ENCODE peak calls at places on chromosomes 13 and 19, in ten cellular contexts. O is heart left ventricle, A is transverse colon, K is colonic mucosa, R is body of pancreas, X is neuronal stem cell, T is thoracic aorta, I is PC-3, B is heart right ventricle, D is adipocyte. C is an unnamed sample.

GRCh38 chr13:32048816-32049215 is 17.2 kb downstream of the FRY start:
- DNase-seq in T (no peak), X (no peak), K (no peak), R (no peak), D (no peak), I (peak; percentile 52), B (no peak), A (no peak), O (no peak), C (no peak)

GRCh38 chr19:11781295-11782057 is 14.7 kb downstream of the ZNF441 start:
- DNase-seq in K (no peak), O (no peak), I (no peak), B (no peak), A (no peak), T (no peak), R (no peak), D (no peak), X (no peak), C (no peak)

GRCh38 chr13:41182231-41182630 is 12.1 kb downstream of the KBTBD7 start:
- DNase-seq in T (no peak), K (no peak), R (no peak), X (no peak), A (no peak), B (no peak), O (no peak), I (no peak), D (no peak), C (no peak)

GRCh38 chr19:44607049-44607448 is 6.3 kb upstream of the IGSF23 start:
- DNase-seq in D (peak; percentile 38), X (no peak), B (no peak), R (no peak), T (no peak), A (no peak), I (peak; percentile 82), K (peak; percentile 64), O (no peak), C (peak; percentile 4)

GRCh38 chr19:591099-591958 is 1.6 kb downstream of the HCN2 start:
- DNase-seq in R (no peak), A (no peak), O (no peak), I (peak; percentile 36), T (no peak), D (peak; percentile 71), B (no peak), X (peak; percentile 64), K (no peak), C (no peak)

GRCh38 chr13:107721436-107721835 is 493.9 kb downstream of the LIG4 start:
- DNase-seq in R (no peak), A (no peak), K (no peak), I (no peak), D (no peak), T (no peak), X (no peak), O (no peak), B (no peak), C (no peak)

GRCh38 chr13:33723772-33724435 is 94.0 kb upstream of the RFC3 start:
- DNase-seq in K (peak; percentile 84), X (peak; percentile 70), T (peak; percentile 50), A (peak; percentile 81), B (peak; percentile 27), I (peak; percentile 84), O (peak; percentile 79), D (peak; percentile 94), R (peak; percentile 84), C (peak; percentile 60)

GRCh38 chr13:80126382-80127068 is 214.4 kb downstream of the SPRY2 start:
- DNase-seq in A (no peak), D (no peak), X (no peak), T (no peak), B (no peak), K (no peak), I (no peak), O (no peak), R (no peak), C (no peak)

GRCh38 chr19:36973021-36973843 is 57.1 kb downstream of the ZNF568 start:
- DNase-seq in T (peak; percentile 44), K (peak; percentile 92), O (peak; percentile 90), I (no peak), D (peak; percentile 62), B (peak; percentile 89), A (peak; percentile 80), X (peak; percentile 55), R (peak; percentile 85), C (peak; percentile 75)

GRCh38 chr19:41095703-41096102 is 7.5 kb downstream of the CYP2A13 start:
- DNase-seq in O (no peak), R (no peak), B (no peak), K (no peak), D (no peak), I (no peak), A (no peak), T (no peak), X (no peak), C (no peak)

DNA sequence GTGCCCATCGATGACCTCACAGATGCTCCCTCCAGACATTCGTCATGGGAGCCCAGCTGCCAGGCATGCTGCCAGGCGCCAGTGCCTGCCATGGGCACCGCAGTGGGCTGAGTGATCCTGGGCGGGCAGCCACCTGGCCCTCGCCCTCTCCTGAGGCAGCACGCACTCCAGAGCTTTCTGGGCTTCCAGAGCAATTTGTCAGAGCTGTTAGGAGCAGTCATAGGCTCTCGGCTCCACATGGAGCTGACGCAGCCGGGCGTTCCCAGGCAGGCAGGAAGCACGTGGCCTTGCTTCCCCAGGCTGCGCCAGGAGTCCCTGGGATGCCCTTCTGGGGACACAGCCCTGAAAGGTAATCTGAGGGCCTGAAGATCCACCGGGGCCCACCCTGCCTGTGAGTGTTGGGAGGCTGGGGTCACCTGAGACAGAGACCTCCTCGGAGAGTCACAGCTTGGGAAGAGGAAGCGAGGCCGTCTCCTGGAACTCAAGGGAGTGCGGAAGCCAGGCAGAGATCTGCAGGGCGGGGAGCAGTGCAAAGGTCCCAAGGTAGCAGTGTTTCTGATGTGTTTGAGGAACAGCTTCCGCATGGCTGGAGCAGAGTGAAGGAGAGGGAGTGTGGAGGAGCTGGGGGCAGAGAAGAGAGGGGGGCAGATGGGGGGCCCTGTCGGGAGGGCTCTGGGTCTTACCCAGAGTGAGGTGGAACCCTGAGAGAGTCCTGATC is 50.5 kb downstream of the DPF1 start:
- DNase-seq in R (peak; percentile 70), A (no peak), T (peak; percentile 67), D (no peak), B (peak; percentile 83), X (no peak), K (no peak), O (peak; percentile 94), I (no peak), C (no peak)
- H3K4me3 ChIP-seq in R (no peak overlapping the region), A (no peak overlapping the region), T (no peak overlapping the region), D (no peak overlapping the region), B (peak overlapping the region; percentile 7), X (peak overlapping the region; percentile 29), K (no peak overlapping the region), O (no peak overlapping the region), I (no peak overlapping the region), C (no peak overlapping the region)

GRCh38 chr19:56971230-56971629 is 130.7 kb upstream of the PEG3 start:
- DNase-seq in R (no peak), I (no peak), X (no peak), K (no peak), T (no peak), O (no peak), A (no peak), B (no peak), D (no peak), C (no peak)

GRCh38 chr19:56966225-56966696 is 125.7 kb upstream of the PEG3 start:
- DNase-seq in O (no peak), K (no peak), R (no peak), I (no peak), T (no peak), A (no peak), D (no peak), X (no peak), B (no peak), C (no peak)

GRCh38 chr19:56969726-56970125 is 129.2 kb upstream of the PEG3 start:
- DNase-seq in R (no peak), I (no peak), B (no peak), T (no peak), X (no peak), K (no peak), O (no peak), A (no peak), D (no peak), C (no peak)

GRCh38 chr19:56964526-56964925 is 124.0 kb upstream of the PEG3 start:
- DNase-seq in D (no peak), O (no peak), T (no peak), B (no peak), K (no peak), A (no peak), R (no peak), X (no peak), I (no peak), C (no peak)

GRCh38 chr19:56966697-56967299 is 126.3 kb upstream of the PEG3 start:
- DNase-seq in T (no peak), A (no peak), O (no peak), R (no peak), B (no peak), D (no peak), K (no peak), I (no peak), X (no peak), C (no peak)
- H3K9me3 ChIP-seq in T (no peaks in the 10 kb centered on the region), A (no peaks in the 10 kb centered on the region), O (no peaks in the 10 kb centered on the region), R (no peaks in the 10 kb centered on the region), B (no peaks in the 10 kb centered on the region), D (no peaks in the 10 kb centered on the region), K (no peaks in the 10 kb centered on the region), I (peaks cover 13% of the 10 kb centered on the region), X (peaks cover 20% of the 10 kb centered on the region), C (no peaks in the 10 kb centered on the region)

DNA sequence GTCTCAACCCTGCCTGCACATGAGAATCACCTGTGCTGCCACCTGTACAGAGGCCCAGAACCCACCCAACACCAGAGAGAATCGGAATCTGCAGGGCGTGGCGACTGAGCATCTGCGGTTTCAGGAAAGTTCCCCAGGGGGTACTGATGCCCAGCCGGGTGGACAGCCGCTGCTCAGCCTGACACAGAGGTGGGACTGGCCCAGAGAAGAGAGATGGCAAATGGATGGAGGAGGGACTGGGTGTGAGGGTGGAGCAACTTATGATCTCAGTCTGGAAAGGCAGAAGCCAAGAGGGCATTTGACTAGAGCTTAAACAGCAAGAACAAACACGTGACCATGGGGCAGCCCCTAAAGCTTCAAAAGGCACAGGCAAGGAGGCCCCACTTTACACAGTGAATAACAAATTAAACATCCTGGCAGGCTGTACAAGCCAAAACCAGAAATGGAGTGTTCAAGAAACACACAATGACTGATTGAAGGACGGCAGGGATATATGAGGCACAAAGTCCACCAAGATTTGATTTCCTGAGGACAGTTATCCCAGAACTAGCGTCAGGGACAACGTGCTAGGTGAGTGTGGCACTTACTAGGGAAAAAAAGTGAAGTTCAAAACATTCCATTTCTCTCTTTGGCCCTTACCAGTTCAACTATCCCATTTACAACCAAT is 3.1 kb downstream of the RANBP3 start:
- DNase-seq in O (no peak), T (no peak), D (no peak), X (no peak), K (peak; percentile 60), I (peak; percentile 27), R (no peak), B (no peak), A (no peak), C (no peak)
- H3K4me1 ChIP-seq in O (peaks cover 74% of the 10 kb centered on the region), T (peaks cover 37% of the 10 kb centered on the region), D (peaks cover 30% of the 10 kb centered on the region), X (peaks cover 24% of the 10 kb centered on the region), K (peaks cover 22% of the 10 kb centered on the region), I (peaks cover 43% of the 10 kb centered on the region), R (peaks cover 73% of the 10 kb centered on the region), B (peaks cover 52% of the 10 kb centered on the region), A (peaks cover 52% of the 10 kb centered on the region), C (peaks cover 38% of the 10 kb centered on the region)

GRCh38 chr13:36130168-36130541 is 1.0 kb downstream of the DCLK1 start:
- DNase-seq in B (no peak), T (no peak), R (no peak), O (no peak), I (no peak), D (no peak), X (no peak), A (no peak), K (no peak), C (no peak)
- H3K4me3 ChIP-seq in B (peak overlapping the region; percentile 67), T (peak overlapping the region; percentile 75), R (no peak overlapping the region), O (peak overlapping the region; percentile 54), I (no peak overlapping the region), D (peak overlapping the region; percentile 81), X (peak overlapping the region; percentile 83), A (no peak overlapping the region), K (peak overlapping the region; percentile 19), C (no peak overlapping the region)

GRCh38 chr19:56988271-56988670 is 131.5 kb upstream of the USP29 start:
- DNase-seq in A (no peak), B (no peak), D (no peak), K (no peak), X (no peak), I (no peak), O (no peak), R (no peak), T (no peak), C (no peak)
- H3K9me3 ChIP-seq in A (peaks cover 4% of the 10 kb centered on the region), B (no peaks in the 10 kb centered on the region), D (peaks cover 21% of the 10 kb centered on the region), K (no peaks in the 10 kb centered on the region), X (peaks cover 14% of the 10 kb centered on the region), I (peaks cover 21% of the 10 kb centered on the region), O (no peaks in the 10 kb centered on the region), R (no peaks in the 10 kb centered on the region), T (no peaks in the 10 kb centered on the region), C (no peaks in the 10 kb centered on the region)